ENCODE peak calls at places on chromosome 17, in eight cellular contexts. G, I, S, O, Z, C, M and V are unnamed samples.
A peak's percentile ranks its signal among the peaks of the same experiment; 100 is the strongest.

GRCh38 chr17:75277664-75278071 is 6.6 kb upstream of the MIF4GD start:
- DNase-seq in G (peak; percentile 57), O (peak; percentile 18), I (no peak), Z (no peak), S (no peak), C (no peak), M (no peak), V (no peak)

GRCh38 chr17:17385502-17385901 is 82.3 kb downstream of the NT5M start:
- DNase-seq in M (no peak), I (no peak), C (no peak), S (no peak), G (no peak), Z (no peak), O (no peak), V (no peak)

GRCh38 chr17:37094391-37094790 is 145.6 kb downstream of the AATF start:
- DNase-seq in Z (no peak), G (peak; percentile 41), C (no peak), S (no peak), I (no peak), O (no peak), M (no peak), V (no peak)

GRCh38 chr17:10735251-10735650 is 5.4 kb upstream of the TMEM220 start:
- DNase-seq in M (no peak), I (no peak), Z (no peak), S (no peak), G (no peak), C (no peak), O (no peak), V (no peak)

GRCh38 chr17:56593073-56593740 is at the start of gene NOG:
- DNase-seq in S (peak; percentile 54), M (no peak), Z (no peak), O (peak; percentile 16), C (no peak), G (peak; percentile 20), I (peak; percentile 13), V (no peak)

GRCh38 chr17:67025216-67025792 is 19.1 kb upstream of the CACNG1 start:
- DNase-seq in M (no peak), G (no peak), I (no peak), S (no peak), O (no peak), Z (no peak), C (no peak), V (no peak)

GRCh38 chr17:2337811-2338657 is 733 bp downstream of the SGSM2 start:
- DNase-seq in Z (no peak), O (peak; percentile 73), M (no peak), G (peak; percentile 60), S (peak; percentile 44), I (peak; percentile 73), C (no peak), V (no peak)

GRCh38 chr17:61481421-61481820 is 29.2 kb downstream of the TBX4 start:
- DNase-seq in O (no peak), C (no peak), S (no peak), G (no peak), I (no peak), M (no peak), Z (no peak), V (no peak)

GRCh38 chr17:74814453-74814852 is 38.3 kb upstream of the NAT9 start:
- DNase-seq in C (no peak), I (peak; percentile 5), O (no peak), G (no peak), S (no peak), Z (no peak), M (no peak), V (no peak)

GRCh38 chr17:16068323-16068722 is 68.7 kb downstream of the TTC19 start:
- DNase-seq in C (no peak), S (no peak), I (no peak), Z (no peak), M (no peak), G (peak; percentile 55), O (no peak), V (no peak)

GRCh38 chr17:52212851-52213250 is 54.3 kb upstream of the CA10 start:
- DNase-seq in O (no peak), M (no peak), I (no peak), S (no peak), G (no peak), C (no peak), Z (no peak), V (no peak)

GRCh38 chr17:50207792-50208567 is 6.5 kb upstream of the COL1A1 start:
- DNase-seq in S (no peak), O (no peak), G (no peak), Z (no peak), M (no peak), I (no peak), C (no peak), V (no peak)

GRCh38 chr17:51487947-51488346 is 227.6 kb downstream of the UTP18 start:
- DNase-seq in G (no peak), Z (no peak), O (peak; percentile 35), S (no peak), C (no peak), M (no peak), I (no peak), V (no peak)

GRCh38 chr17:74183411-74183810 is 20.1 kb upstream of the RPL38 start:
- DNase-seq in I (no peak), M (no peak), O (no peak), G (no peak), C (no peak), Z (no peak), S (no peak), V (no peak)

GRCh38 chr17:18315498-18316360 is 636 bp downstream of the SMCR8 start:
- DNase-seq in C (no peak), M (no peak), S (no peak), I (no peak), G (no peak), Z (no peak), O (no peak), V (no peak)

DNA sequence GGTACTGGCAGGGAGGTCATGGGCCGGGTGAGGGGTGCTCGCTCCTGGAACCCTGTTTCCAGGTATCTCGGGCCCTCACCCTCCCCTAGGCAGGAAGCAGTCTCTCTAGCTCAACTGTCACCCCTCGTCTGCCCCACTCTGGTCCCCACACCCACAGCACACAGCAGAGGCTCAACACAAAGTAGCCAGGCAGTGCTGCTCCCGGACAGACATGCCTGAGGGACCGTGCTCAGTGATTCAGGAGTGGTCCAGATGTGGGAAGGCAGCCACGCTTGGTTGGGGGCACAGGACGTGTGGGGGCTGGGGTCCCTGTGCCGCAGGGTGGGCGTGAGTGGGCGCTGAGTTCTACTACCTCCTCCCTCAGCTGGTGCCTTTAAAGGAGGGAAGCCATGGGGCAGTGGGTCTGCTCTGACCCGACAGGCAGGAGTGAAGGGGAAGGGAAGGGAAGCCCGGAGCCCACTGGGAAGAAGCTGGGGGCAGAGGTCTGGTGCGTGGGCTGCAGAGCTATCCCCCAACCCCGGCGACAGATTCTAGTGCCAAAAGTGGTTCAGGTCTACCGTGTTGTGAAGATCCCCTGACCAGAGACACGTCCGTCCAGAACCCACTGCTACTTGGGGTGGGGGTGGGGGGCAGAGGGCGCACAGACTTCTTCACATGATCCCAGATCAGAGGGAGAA is 11.8 kb downstream of the SLC16A3 start:
- DNase-seq in Z (no peak), M (no peak), I (no peak), O (no peak), S (no peak), C (no peak), G (no peak), V (no peak)
- H3K4me3 ChIP-seq in Z (no peak overlapping the region), M (no peak overlapping the region), I (no peak overlapping the region), O (no peak overlapping the region), S (no peak overlapping the region), C (no peak overlapping the region), G (no peak overlapping the region), V (no peak overlapping the region)

GRCh38 chr17:72614476-72614870 is 478.0 kb downstream of the SLC39A11 start:
- DNase-seq in I (no peak), G (no peak), S (no peak), C (no peak), Z (no peak), M (no peak), O (no peak), V (no peak)

GRCh38 chr17:72616457-72616856 is 476.0 kb downstream of the SLC39A11 start:
- DNase-seq in M (no peak), O (no peak), S (no peak), C (no peak), Z (no peak), I (no peak), G (no peak), V (no peak)

GRCh38 chr17:72614871-72615626 is 477.4 kb downstream of the SLC39A11 start:
- DNase-seq in I (no peak), S (no peak), G (no peak), M (no peak), Z (no peak), O (no peak), C (no peak), V (no peak)

GRCh38 chr17:72617557-72617956 is 474.9 kb downstream of the SLC39A11 start:
- DNase-seq in G (no peak), O (no peak), M (no peak), Z (no peak), S (no peak), I (no peak), C (no peak), V (no peak)

DNA sequence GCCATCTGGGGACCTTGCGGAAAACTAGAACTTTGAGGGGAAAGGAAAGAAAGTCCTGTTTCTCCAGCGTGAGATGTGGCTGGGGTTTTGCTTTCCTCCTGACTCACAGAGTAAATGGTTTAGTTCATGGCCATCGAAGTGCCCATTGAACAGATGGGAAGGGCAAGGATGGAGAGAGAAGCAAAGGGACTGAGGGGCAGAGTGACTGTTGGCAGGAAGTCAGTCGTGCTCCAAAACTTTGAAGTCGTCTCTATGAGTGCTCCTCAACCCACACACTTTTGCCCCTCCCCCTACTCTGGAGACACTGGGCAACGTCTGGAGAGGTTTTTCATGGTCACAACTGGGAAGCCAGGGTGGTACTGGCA is 476.9 kb downstream of the SLC39A11 start:
- DNase-seq in O (no peak), M (no peak), Z (no peak), C (no peak), S (no peak), I (no peak), G (no peak), V (no peak)
- H3K4me3 ChIP-seq in O (no peak overlapping the region), M (no peak overlapping the region), Z (no peak overlapping the region), C (no peak overlapping the region), S (no peak overlapping the region), I (no peak overlapping the region), G (no peak overlapping the region), V (no peak overlapping the region)

DNA sequence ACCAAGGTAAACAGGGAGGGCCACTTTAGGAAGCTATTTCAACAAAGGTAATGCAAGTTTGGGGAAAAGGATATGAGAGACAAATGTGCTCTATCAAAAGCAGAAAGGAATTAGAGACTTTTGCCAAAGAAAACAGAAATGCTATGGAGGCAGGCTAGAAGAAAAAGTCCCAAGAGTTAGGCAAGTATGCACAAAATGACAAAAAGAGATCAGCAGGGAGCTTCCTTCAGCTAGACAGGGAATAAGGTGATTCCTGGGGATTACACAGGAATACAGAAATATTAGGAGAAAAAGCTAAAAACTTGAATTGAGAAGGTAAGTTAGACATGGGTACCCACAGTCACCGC is 2.4 kb downstream of the FXR2 start:
- DNase-seq in O (no peak), Z (no peak), S (no peak), C (no peak), I (peak; percentile 35), M (no peak), G (no peak), V (no peak)
- H3K4me3 ChIP-seq in O (no peak overlapping the region), Z (no peak overlapping the region), S (no peak overlapping the region), C (peak overlapping the region; percentile 33), I (no peak overlapping the region), M (peak overlapping the region; percentile 40), G (no peak overlapping the region), V (no peak overlapping the region)

DNA sequence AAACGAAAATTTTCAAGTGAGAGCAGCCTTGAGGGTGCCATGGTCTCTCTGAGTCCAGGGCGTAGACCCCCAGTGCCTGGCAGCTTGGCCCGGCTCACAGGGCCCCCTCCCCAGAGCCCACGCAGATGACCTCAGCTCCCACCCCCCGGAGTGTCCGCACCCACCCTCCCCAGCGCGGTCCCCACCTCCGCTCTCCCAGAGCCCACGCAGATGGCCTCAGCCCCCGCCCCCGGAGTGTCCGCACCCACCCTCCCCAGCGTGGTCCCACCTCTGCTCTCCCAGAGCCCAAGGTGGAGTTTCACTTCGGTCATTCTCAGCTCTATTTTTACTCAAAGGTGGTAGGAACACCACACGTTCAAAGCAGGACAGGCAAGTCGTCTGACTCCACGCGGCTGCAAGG is 13.9 kb downstream of the ABR start:
- DNase-seq in C (no peak), G (no peak), Z (no peak), S (no peak), O (no peak), I (no peak), M (no peak), V (no peak)
- H3K4me3 ChIP-seq in C (no peak overlapping the region), G (no peak overlapping the region), Z (no peak overlapping the region), S (no peak overlapping the region), O (no peak overlapping the region), I (no peak overlapping the region), M (no peak overlapping the region), V (no peak overlapping the region)